ENCODE peak calls at places on chromosomes 12 and 14, in four cellular contexts. J, E, A and K are unnamed samples.

GRCh38 chr14:53473480-53473879 is 320.4 kb upstream of the DDHD1 start:
- DNase-seq in A (no peak), E (no peak), J (no peak), K (no peak)

GRCh38 chr14:68268197-68268596 is 448.6 kb downstream of the RAD51B start:
- DNase-seq in A (no peak), J (peak), E (no peak), K (no peak)

GRCh38 chr12:18160901-18161300 is 70.9 kb upstream of the RERGL start:
- DNase-seq in E (no peak), J (no peak), A (no peak), K (no peak)

GRCh38 chr12:24808651-24809050 is 140.2 kb downstream of the BCAT1 start:
- DNase-seq in E (no peak), J (no peak), A (no peak), K (no peak)

GRCh38 chr12:4116251-4117111 is 157.1 kb upstream of the CCND2 start:
- DNase-seq in J (no peak), A (no peak), E (no peak), K (peak)

GRCh38 chr12:106282457-106283097 is 20.0 kb upstream of the TCP11L2 start:
- DNase-seq in E (peak), J (no peak), A (peak), K (peak)

GRCh38 chr12:6532927-6533652 is 1.2 kb upstream of the GAPDH start:
- DNase-seq in J (no peak), A (peak), E (peak), K (peak)

GRCh38 chr12:69239922-69240624 is 704 bp downstream of the CPSF6 start:
- DNase-seq in A (no peak), J (no peak), E (peak), K (no peak)

GRCh38 chr14:35576260-35576659 is 42.3 kb downstream of the INSM2 start:
- DNase-seq in A (no peak), J (no peak), E (no peak), K (peak)

GRCh38 chr12:45435945-45436710 is 220.2 kb downstream of the ANO6 start:
- DNase-seq in E (no peak), J (no peak), A (no peak), K (no peak)

GRCh38 chr12:107560194-107560905 is 125.2 kb upstream of the PWP1 start:
- DNase-seq in J (no peak), E (no peak), A (no peak), K (peak)

GRCh38 chr12:104094284-104094683 is 30.0 kb downstream of the HCFC2 start:
- DNase-seq in A (no peak), E (no peak), J (no peak), K (no peak)

GRCh38 chr12:1662761-1663439 is 28.0 kb upstream of the ADIPOR2 start:
- DNase-seq in E (peak), A (peak), J (no peak), K (no peak)

GRCh38 chr12:132276720-132277373 is 52.5 kb downstream of the GALNT9 start:
- DNase-seq in A (no peak), J (no peak), E (no peak), K (no peak)

GRCh38 chr14:52553002-52553670 is 500 bp downstream of the GPR137C start:
- DNase-seq in J (no peak), E (no peak), A (no peak), K (no peak)

GRCh38 chr12:34033628-34034296 is 11.5 kb downstream of the ALG10 start:
- DNase-seq in A (peak), E (peak), J (no peak), K (peak)

GRCh38 chr14:58805605-58806358 is 168.0 kb downstream of the DACT1 start:
- DNase-seq in A (no peak), J (no peak), E (no peak), K (no peak)

GRCh38 chr14:105884808-105885281 is 358.5 kb downstream of the TMEM121 start:
- DNase-seq in E (no peak), J (no peak), A (no peak), K (no peak)

GRCh38 chr12:104344682-104345081 is 41.1 kb downstream of the EID3 start:
- DNase-seq in A (no peak), E (no peak), J (no peak), K (no peak)

GRCh38 chr14:35366048-35366428 is 38.5 kb downstream of the NFKBIA start:
- DNase-seq in A (no peak), E (no peak), J (no peak), K (no peak)

GRCh38 chr12:106924458-106924857 is 31.2 kb upstream of the TMEM263 start:
- DNase-seq in E (no peak), J (no peak), A (no peak), K (no peak)

GRCh38 chr12:112458330-112458729 is 39.6 kb downstream of the PTPN11 start:
- DNase-seq in A (no peak), E (no peak), J (no peak), K (no peak)

GRCh38 chr12:4829161-4829792 is 80.4 kb upstream of the KCNA1 start:
- DNase-seq in J (peak), A (no peak), E (no peak), K (no peak)

GRCh38 chr12:47095446-47096236 is 15.9 kb upstream of the AMIGO2 start:
- DNase-seq in A (no peak), J (no peak), E (no peak), K (no peak)

GRCh38 chr12:85309180-85309579 is 29.2 kb downstream of the ALX1 start:
- DNase-seq in J (no peak), E (no peak), A (no peak), K (no peak)

GRCh38 chr14:50541159-50541567 is 8.8 kb upstream of the MAP4K5 start:
- DNase-seq in J (no peak), A (no peak), E (no peak), K (no peak)

GRCh38 chr14:50550294-50550693 is 9.7 kb upstream of the ATL1 start:
- DNase-seq in E (no peak), A (no peak), J (no peak), K (no peak)

GRCh38 chr14:50545618-50546017 is 13.2 kb upstream of the MAP4K5 start:
- DNase-seq in E (no peak), J (no peak), A (no peak), K (peak)

GRCh38 chr14:50542941-50543418 is 10.6 kb upstream of the MAP4K5 start:
- DNase-seq in A (peak), E (peak), J (no peak), K (peak)

DNA sequence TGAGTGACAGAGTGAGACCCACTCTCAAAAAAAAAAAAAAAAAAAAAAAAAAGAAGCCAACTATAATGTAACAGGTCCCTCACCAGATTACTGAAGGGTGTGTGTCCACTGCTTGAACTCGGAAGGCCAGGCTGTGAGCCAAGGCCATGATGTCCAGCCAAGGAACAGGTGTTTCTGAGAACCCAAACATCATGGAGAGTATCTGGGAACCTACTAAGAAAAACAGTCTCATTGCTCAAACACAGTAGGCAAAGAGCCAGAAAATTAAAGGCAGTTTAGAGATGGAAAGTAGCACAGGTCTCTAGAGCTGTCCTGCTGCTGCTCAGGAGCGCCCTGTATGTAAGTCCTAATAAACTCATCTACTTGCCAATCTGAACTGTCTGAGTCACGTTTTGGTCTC is 12.5 kb upstream of the MAP4K5 start:
- DNase-seq in E (no peak), A (no peak), J (no peak), K (no peak)
- TF ChIP-seq GABPA in E (no peak), A (no peak), J (no peak), K (no peak)

GRCh38 chr12:51848843-51849735 is 571 bp upstream of the FIGNL2 start:
- DNase-seq in J (no peak), A (peak), E (peak), K (no peak)
- TF ChIP-seq MXI1 in J (no peak), A (no peak), E (no peak), K (no peak)

GRCh38 chr12:50686406-50686805 is 77.5 kb upstream of the ATF1 start:
- DNase-seq in A (no peak), E (no peak), J (no peak), K (no peak)

GRCh38 chr12:50689437-50689836 is 74.5 kb upstream of the ATF1 start:
- DNase-seq in A (no peak), J (no peak), E (no peak), K (no peak)

GRCh38 chr12:50690923-50691322 is 73.0 kb upstream of the ATF1 start:
- DNase-seq in J (no peak), E (no peak), A (no peak), K (peak)

GRCh38 chr12:50685641-50686040 is 78.3 kb upstream of the ATF1 start:
- DNase-seq in E (no peak), J (no peak), A (no peak), K (no peak)

DNA sequence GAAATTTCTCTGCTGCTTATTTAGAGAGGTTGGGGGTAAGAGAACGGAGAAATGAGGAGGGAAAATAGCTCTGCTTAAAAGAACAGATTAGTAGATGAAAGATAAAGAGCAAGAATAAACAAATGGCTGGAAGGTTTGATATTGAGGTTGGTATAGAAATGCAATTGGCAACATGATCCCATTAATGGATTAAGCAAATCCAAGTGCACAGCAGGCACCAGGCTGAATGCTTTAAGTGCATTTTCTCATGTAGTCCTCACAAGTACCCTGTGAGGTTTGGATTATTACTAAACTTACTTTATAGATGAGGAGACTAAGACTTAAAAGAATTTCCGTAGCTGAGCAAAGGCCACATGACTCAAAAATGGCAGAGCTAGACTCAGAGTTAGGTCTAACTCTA is 76.9 kb upstream of the ATF1 start:
- DNase-seq in A (no peak), J (no peak), E (no peak), K (no peak)
- H3K27ac ChIP-seq in A (no peak), J (no peak), E (no peak), K (no peak)

GRCh38 chr12:27177716-27178115 is 66.4 kb upstream of the STK38L start:
- DNase-seq in J (no peak), A (no peak), E (no peak), K (no peak)

GRCh38 chr12:27178251-27178650 is 65.8 kb upstream of the STK38L start:
- DNase-seq in E (no peak), J (no peak), A (no peak), K (no peak)

GRCh38 chr12:27178723-27179398 is 65.2 kb upstream of the STK38L start:
- DNase-seq in E (no peak), A (no peak), J (no peak), K (no peak)

GRCh38 chr12:27180862-27181261 is 63.2 kb upstream of the STK38L start:
- DNase-seq in A (no peak), E (no peak), J (no peak), K (no peak)

DNA sequence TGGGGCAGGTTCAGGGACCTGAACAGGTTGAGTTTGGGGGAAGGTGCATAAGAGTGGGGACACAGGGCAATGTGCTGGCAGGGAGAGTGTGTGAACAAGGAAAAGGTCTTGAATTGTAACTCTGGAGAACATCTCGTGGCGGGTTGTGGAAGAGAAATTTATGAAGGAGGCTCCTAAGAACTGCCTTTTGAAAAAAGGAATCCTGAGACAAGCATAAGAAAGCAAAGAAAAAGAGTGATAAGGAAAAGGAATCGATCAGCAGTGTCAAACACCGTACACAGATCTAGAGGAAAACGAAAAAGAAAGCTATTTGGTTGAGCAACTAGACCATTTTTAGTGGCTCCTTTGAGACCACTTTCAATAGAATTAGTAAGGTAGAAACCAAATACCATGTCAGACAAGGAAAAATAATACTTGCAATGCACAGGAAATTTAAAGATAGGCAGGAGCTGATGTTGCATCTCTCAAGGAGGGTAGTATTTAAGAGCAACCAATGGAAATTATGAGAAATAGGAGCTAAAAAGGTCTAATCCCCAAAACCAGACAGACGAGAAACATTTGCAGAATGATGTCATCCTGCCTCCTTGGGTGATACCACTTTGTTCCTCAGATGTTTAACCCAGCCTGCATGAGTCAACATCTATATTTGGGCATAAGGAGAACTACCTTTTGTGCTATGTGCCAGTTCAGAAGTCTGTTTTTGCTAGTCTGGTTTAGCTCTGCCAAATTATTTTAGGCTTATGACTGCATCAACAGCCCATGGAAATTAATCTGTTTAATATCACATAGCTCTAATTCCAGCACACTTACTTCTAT is 64.5 kb upstream of the STK38L start:
- DNase-seq in E (no peak), J (peak), A (no peak), K (peak)
- TF ChIP-seq GABPA in E (no peak), J (peak), A (no peak), K (no peak)

DNA sequence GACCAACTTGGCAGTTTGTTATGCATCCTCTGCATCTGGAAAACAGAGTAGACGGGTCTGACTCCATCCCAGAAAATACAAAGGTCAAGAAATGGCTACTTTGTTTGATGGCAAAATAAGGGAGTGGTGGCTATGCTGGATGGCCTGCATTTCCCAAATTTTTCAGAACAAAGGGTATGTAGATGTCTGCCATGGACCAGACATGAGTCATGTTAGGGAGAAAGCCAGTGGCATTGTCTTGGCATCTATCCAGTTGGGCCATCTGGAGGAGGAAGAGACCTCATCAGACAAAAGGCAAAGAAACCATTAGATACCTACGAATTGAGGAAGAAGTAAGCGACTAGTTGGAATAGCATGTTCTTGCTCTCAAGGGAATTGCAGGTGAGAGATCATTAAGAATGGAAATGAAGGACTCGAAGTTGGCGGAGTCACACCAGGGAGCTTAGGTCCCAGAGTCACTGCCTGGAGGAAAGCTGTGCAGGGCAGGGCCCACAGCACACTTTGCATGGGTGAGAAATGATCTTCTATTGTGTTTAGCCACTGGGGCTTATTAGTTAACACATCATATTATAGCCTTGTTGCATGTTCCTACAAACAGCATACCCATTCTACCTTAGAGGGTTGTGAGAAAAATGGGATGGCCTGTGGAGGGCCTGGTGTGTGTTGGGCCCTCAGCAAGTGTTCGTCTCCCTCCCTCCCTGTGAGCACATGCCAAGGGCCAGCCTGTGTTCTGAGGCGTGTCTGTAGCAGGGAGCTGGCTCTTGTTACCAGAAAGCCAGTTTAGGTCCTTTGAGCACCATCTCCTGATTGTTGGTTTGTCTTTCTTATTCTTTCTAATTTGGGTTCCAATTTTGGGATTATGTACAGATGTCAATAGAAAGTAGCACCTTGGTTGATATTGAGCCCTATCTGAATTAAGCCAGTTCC is 119.4 kb downstream of the KTN1 start:
- DNase-seq in J (no peak), A (no peak), E (no peak), K (peak)
- TF ChIP-seq MXI1 in J (no peak), A (no peak), E (no peak), K (no peak)